ENCODE peak calls at places on chromosomes 4 and X, in eight cellular contexts. M is GM13976, U is NCI-H82, G is head of caudate nucleus, W is AG04449, E is aorta, O is NCI-H2081, S is left ventricle myocardium inferior. K is an unnamed sample.

GRCh38 chr4:73222466-73223257 is 35.9 kb downstream of the ANKRD17 start:
- DNase-seq in M (peak), O (peak), U (peak), E (peak), W (peak), S (no peak), G (peak), K (peak)

GRCh38 chr4:169058312-169058711 is 48.3 kb upstream of the CBR4 start:
- DNase-seq in M (no peak), W (no peak), E (no peak), O (no peak), U (no peak), G (no peak), S (peak), K (no peak)

GRCh38 chrX:66632986-66633385 is 5.9 kb downstream of the EDA2R start:
- DNase-seq in G (no peak), W (no peak), S (no peak), O (no peak), M (no peak), U (no peak), E (no peak), K (no peak)

GRCh38 chr4:2246384-2247127 is 4.6 kb upstream of the HAUS3 start:
- DNase-seq in U (no peak), G (peak), S (no peak), M (peak), E (no peak), O (no peak), W (no peak), K (no peak)

GRCh38 chrX:101485212-101486064 is at the start of gene ARMCX4:
- DNase-seq in U (peak), W (no peak), M (no peak), O (peak), E (peak), S (peak), G (peak), K (peak)

GRCh38 chrX:14676431-14676830 is 147.1 kb downstream of the GLRA2 start:
- DNase-seq in W (no peak), O (no peak), E (no peak), M (no peak), S (no peak), G (no peak), U (no peak), K (no peak)

GRCh38 chrX:15816886-15817285 is 26.6 kb downstream of the ZRSR2 start:
- DNase-seq in G (no peak), E (no peak), W (no peak), M (no peak), U (no peak), S (no peak), O (no peak), K (no peak)

GRCh38 chrX:119004920-119005524 is 30.6 kb downstream of the LONRF3 start:
- DNase-seq in G (peak), M (peak), E (peak), O (peak), W (no peak), S (peak), U (peak), K (no peak)

GRCh38 chr4:47703964-47704363 is 133.9 kb downstream of the CORIN start:
- DNase-seq in S (no peak), G (no peak), O (no peak), M (no peak), E (no peak), U (no peak), W (no peak), K (no peak)

GRCh38 chrX:149962859-149963757 is 24.8 kb upstream of the EOLA2 start:
- DNase-seq in M (peak), U (peak), S (no peak), E (peak), G (peak), W (no peak), O (peak), K (peak)

GRCh38 chr4:77538574-77539157 is 67.0 kb upstream of the CXCL13 start:
- DNase-seq in S (no peak), U (peak), W (no peak), G (no peak), E (no peak), O (no peak), M (no peak), K (no peak)

GRCh38 chr4:128031756-128032384 is 29.2 kb upstream of the LARP1B start:
- DNase-seq in O (no peak), S (no peak), E (no peak), M (no peak), W (no peak), G (no peak), U (no peak), K (no peak)

GRCh38 chr4:5021546-5021945 is 2.3 kb upstream of the CYTL1 start:
- DNase-seq in G (no peak), W (no peak), M (no peak), S (no peak), O (no peak), U (no peak), E (no peak), K (no peak)

GRCh38 chr4:186832906-186833305 is 109.2 kb upstream of the FAT1 start:
- DNase-seq in E (no peak), O (no peak), W (no peak), G (no peak), M (no peak), U (no peak), S (no peak), K (no peak)

GRCh38 chr4:57499786-57500185 is 389.6 kb upstream of the IGFBP7 start:
- DNase-seq in W (no peak), S (no peak), M (no peak), U (no peak), G (no peak), O (no peak), E (no peak), K (no peak)

GRCh38 chr4:13368262-13368661 is 115.9 kb downstream of the RAB28 start:
- DNase-seq in O (no peak), W (no peak), G (no peak), E (no peak), U (no peak), S (no peak), M (no peak), K (no peak)

K was measured in NCI-H2171.